ENCODE peak calls at places on chromosome 15, in seven cellular contexts. O is naive thymus-derived CD4-positive, alpha-beta T cell; F is RWPE2; S is tibial nerve; J is CD8-positive, alpha-beta memory T cell; R is OCI-LY7; H is adipocyte. M is an unnamed sample. For H3K4me1, the result is how much of the 10 kb centered on the place peaks cover.

GRCh38 chr15:72365844-72366243 is 10.0 kb downstream of the HEXA start:
- DNase-seq in O (no peak), J (peak), H (no peak), S (no peak), F (no peak), R (peak), M (no peak)

GRCh38 chr15:61659571-61660190 is 400.6 kb downstream of the VPS13C start:
- DNase-seq in S (no peak), R (no peak), F (no peak), J (no peak), H (peak), O (no peak), M (no peak)

GRCh38 chr15:99209326-99209725 is 40.1 kb downstream of the TTC23 start:
- DNase-seq in S (no peak), H (no peak), J (no peak), R (no peak), F (no peak), O (no peak), M (no peak)

GRCh38 chr15:74133703-74134386 is 3.5 kb downstream of the ISLR2 start:
- DNase-seq in O (no peak), J (no peak), R (no peak), H (no peak), F (peak), S (no peak), M (no peak)

GRCh38 chr15:52803543-52804306 is 13.6 kb upstream of the ONECUT1 start:
- DNase-seq in O (no peak), F (peak), H (no peak), J (no peak), S (no peak), R (no peak), M (no peak)

GRCh38 chr15:37793851-37794250 is 140.6 kb upstream of the TMCO5A start:
- DNase-seq in O (no peak), J (no peak), S (no peak), H (no peak), R (no peak), F (no peak), M (no peak)

GRCh38 chr15:65026756-65027155 is 2.7 kb downstream of the MTFMT start:
- DNase-seq in H (no peak), R (no peak), O (no peak), F (no peak), J (no peak), S (no peak), M (no peak)

GRCh38 chr15:65413051-65413759 is 9.5 kb downstream of the IGDCC4 start:
- DNase-seq in S (no peak), H (no peak), F (no peak), J (no peak), R (no peak), O (no peak), M (no peak)

GRCh38 chr15:80596521-80596976 is 98.6 kb upstream of the ABHD17C start:
- DNase-seq in F (peak), R (no peak), H (no peak), S (no peak), J (no peak), O (no peak), M (peak)

GRCh38 chr15:60972301-60972700 is 256.8 kb downstream of the RORA start:
- DNase-seq in S (no peak), J (no peak), F (no peak), O (no peak), H (peak), R (no peak), M (no peak)

GRCh38 chr15:34759992-34760391 is 5.2 kb upstream of the GJD2 start:
- DNase-seq in H (no peak), S (no peak), O (no peak), J (no peak), R (no peak), F (no peak), M (no peak)
- H3K4me3 ChIP-seq in H (no peak), S (no peak), O (no peak), J (no peak), R (no peak), F (no peak), M (no peak)

GRCh38 chr15:90677807-90678790 is 39.0 kb upstream of the BLM start:
- DNase-seq in H (no peak), S (no peak), F (no peak), R (peak), J (peak), O (peak), M (no peak)
- H3K4me1 ChIP-seq in H (under half), S (under half), F (under half), R (under half), J (under half), O (under half), M (under half)

GRCh38 chr15:63241316-63241715 is 36.1 kb upstream of the APH1B start:
- DNase-seq in O (no peak), R (no peak), S (no peak), J (no peak), H (no peak), F (no peak), M (no peak)

GRCh38 chr15:63240136-63240535 is 37.3 kb upstream of the APH1B start:
- DNase-seq in J (no peak), S (no peak), O (no peak), F (no peak), H (no peak), R (no peak), M (no peak)

GRCh38 chr15:63236272-63236671 is 41.1 kb upstream of the APH1B start:
- DNase-seq in S (no peak), J (no peak), F (peak), H (no peak), O (no peak), R (no peak), M (no peak)

GRCh38 chr15:63238181-63238580 is 39.2 kb upstream of the APH1B start:
- DNase-seq in R (no peak), J (no peak), S (no peak), O (no peak), H (no peak), F (no peak), M (no peak)

DNA sequence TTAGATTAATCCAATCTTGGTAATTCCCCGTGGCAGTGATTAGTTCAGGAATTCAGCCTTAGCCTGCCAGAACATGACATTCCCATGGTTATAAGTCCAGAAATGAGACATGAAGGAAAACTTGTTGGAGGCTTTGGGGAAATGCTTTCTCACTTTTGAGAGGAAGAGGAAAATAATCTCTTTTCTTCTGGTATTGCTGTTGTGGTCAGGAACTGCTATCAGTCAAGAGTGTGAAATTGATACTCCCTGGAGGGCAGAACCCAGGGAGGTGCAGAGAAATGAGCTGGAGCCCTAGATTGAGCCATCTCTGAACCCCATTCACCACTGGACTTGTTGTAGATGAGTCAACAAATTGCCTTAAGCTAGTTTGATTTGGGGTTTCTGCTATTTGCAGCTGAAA is 38.6 kb upstream of the APH1B start:
- DNase-seq in J (no peak), R (no peak), H (peak), O (no peak), S (no peak), F (peak), M (no peak)
- H3K4me3 ChIP-seq in J (no peak), R (no peak), H (no peak), O (no peak), S (no peak), F (no peak), M (no peak)

DNA sequence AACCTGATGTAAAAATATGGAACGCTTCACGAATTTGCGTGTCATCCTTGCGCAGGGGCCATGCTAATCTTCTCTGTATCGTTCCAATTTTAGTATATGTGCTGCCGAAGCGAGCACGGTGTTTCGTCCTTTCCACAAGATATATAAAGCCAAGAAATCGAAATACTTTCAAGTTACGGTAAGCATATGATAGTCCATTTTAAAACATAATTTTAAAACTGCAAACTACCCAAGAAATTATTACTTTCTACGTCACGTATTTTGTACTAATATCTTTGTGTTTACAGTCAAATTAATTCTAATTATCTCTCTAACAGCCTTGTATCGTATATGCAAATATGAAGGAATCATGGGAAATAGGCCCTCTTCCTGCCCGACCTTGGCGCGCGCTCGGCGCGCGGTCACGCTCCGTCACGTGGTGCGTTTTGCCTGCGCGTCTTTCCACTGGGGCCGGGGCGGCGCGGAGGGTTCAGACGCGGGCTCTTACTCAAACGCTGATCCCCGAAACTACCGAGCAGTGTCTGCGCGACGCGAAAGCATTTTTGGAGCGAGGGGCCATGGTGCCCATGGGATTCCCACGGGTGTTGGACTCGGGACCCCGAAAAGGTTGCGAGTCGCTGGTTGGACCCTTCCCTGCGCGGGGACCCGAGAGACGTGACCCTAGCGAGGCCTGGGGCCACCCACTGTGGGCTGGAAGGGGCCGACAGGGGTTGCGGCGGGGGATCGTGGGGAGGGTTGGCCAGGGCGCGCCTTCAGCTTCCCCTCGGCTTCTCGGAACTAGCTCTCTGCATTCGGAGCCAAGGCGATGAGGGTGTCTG is at the start of gene RNU6-1:
- DNase-seq in S (peak), O (peak), J (peak), F (peak), H (peak), R (peak), M (peak)
- H3K4me1 ChIP-seq in S (under half), O (under half), J (under half), F (under half), H (under half), R (half or more), M (under half)

DNA sequence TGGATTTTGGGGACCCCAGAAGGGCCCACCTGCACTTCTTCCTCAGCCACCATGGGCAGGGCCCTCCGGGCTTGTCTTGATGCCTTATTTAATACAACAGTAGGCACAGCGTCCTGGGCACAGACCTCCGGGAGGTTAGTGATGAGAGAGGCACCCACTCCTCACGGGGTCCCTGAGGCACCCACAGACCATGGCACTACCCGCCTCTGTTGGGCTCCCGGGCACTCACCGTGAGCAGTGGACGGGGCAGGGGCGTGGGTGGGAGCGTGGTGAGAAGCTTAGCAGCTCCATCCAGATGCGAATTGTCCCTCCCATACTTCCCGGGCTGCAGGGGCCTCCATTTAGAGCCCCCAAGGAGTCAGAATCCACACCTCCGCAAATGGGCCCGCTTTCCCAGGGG is 317 bp upstream of the MESP2 start:
- DNase-seq in F (no peak), H (no peak), R (no peak), J (no peak), S (no peak), O (no peak), M (no peak)
- H3K4me3 ChIP-seq in F (no peak), H (peak), R (no peak), J (no peak), S (peak), O (no peak), M (peak)

DNA sequence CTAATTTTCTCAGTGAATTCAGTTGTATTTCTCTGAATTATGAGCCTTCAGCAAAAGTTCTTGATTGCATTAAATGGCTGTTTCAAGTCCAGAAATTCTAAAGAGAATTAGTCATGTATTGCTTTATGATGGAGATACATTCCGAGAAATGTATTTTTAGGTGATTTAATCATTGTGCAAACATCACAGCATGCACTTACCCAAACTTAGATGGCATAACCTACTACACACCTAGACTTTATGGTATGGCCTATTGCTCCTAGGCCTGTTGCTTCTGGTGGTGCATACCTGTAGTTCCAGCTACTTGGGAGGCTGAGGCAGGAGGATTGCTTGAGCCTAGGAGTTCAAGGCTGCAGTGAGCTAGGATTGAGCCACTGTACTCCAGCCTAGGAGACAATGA is 44.2 kb upstream of the GCNT3 start:
- DNase-seq in S (no peak), H (peak), O (no peak), J (no peak), R (no peak), F (no peak), M (no peak)
- H3K4me1 ChIP-seq in S (under half), H (under half), O (under half), J (under half), R (under half), F (under half), M (under half)